ENCODE peak calls at places on chromosomes 5 and 9, in ten cellular contexts. One of them, this sample, is unnamed.

GRCh38 chr5:122846051-122846567 is 696 bp downstream of the SNX24 start:
- DNase-seq in nephron progenitor cell: peak
- DNase-seq in activated CD8-positive, alpha-beta memory T cell treated with anti-CD3 and anti-CD28 coated beads for 48 hours: no peak
- DNase-seq in fibroblast of pulmonary artery: peak
- DNase-seq in OCI-LY7: no peak
- DNase-seq in NCI-H1694: no peak
- DNase-seq in T-helper 2 cell treated with Interferon-gamma antibody and Interleukin-4, amounts not matched to agents 5 μg/mL and 100 μg/mL, for 36 hours: no peak
- DNase-seq in astrocyte of the spinal cord: peak
- DNase-seq in HCT116: no peak
- DNase-seq in neural crest cell: no peak
- DNase-seq in this sample: peak

GRCh38 chr9:128091571-128091970 is 23.5 kb downstream of the SLC25A25 start:
- DNase-seq in T-helper 2 cell treated with Interferon-gamma antibody and Interleukin-4, amounts not matched to agents 5 μg/mL and 100 μg/mL, for 36 hours: no peak
- DNase-seq in OCI-LY7: no peak
- DNase-seq in HCT116: no peak
- DNase-seq in nephron progenitor cell: no peak
- DNase-seq in fibroblast of pulmonary artery: no peak
- DNase-seq in astrocyte of the spinal cord: no peak
- DNase-seq in NCI-H1694: no peak
- DNase-seq in neural crest cell: no peak
- DNase-seq in activated CD8-positive, alpha-beta memory T cell treated with anti-CD3 and anti-CD28 coated beads for 48 hours: no peak
- DNase-seq in this sample: no peak

GRCh38 chr9:93164085-93164484 is 19.9 kb upstream of the WNK2 start:
- DNase-seq in HCT116: no peak
- DNase-seq in activated CD8-positive, alpha-beta memory T cell treated with anti-CD3 and anti-CD28 coated beads for 48 hours: no peak
- DNase-seq in astrocyte of the spinal cord: no peak
- DNase-seq in OCI-LY7: no peak
- DNase-seq in T-helper 2 cell treated with Interferon-gamma antibody and Interleukin-4, amounts not matched to agents 5 μg/mL and 100 μg/mL, for 36 hours: no peak
- DNase-seq in neural crest cell: no peak
- DNase-seq in nephron progenitor cell: no peak
- DNase-seq in NCI-H1694: no peak
- DNase-seq in fibroblast of pulmonary artery: no peak
- DNase-seq in this sample: no peak

GRCh38 chr9:134210908-134211810 is 46.8 kb upstream of the RNU6ATAC start:
- DNase-seq in fibroblast of pulmonary artery: no peak
- DNase-seq in activated CD8-positive, alpha-beta memory T cell treated with anti-CD3 and anti-CD28 coated beads for 48 hours: no peak
- DNase-seq in nephron progenitor cell: no peak
- DNase-seq in HCT116: no peak
- DNase-seq in NCI-H1694: no peak
- DNase-seq in OCI-LY7: no peak
- DNase-seq in T-helper 2 cell treated with Interferon-gamma antibody and Interleukin-4, amounts not matched to agents 5 μg/mL and 100 μg/mL, for 36 hours: no peak
- DNase-seq in neural crest cell: no peak
- DNase-seq in astrocyte of the spinal cord: no peak
- DNase-seq in this sample: no peak

GRCh38 chr9:88772602-88773001 is 218.7 kb upstream of the S1PR3 start:
- DNase-seq in HCT116: no peak
- DNase-seq in activated CD8-positive, alpha-beta memory T cell treated with anti-CD3 and anti-CD28 coated beads for 48 hours: no peak
- DNase-seq in NCI-H1694: no peak
- DNase-seq in T-helper 2 cell treated with Interferon-gamma antibody and Interleukin-4, amounts not matched to agents 5 μg/mL and 100 μg/mL, for 36 hours: no peak
- DNase-seq in nephron progenitor cell: no peak
- DNase-seq in neural crest cell: no peak
- DNase-seq in fibroblast of pulmonary artery: no peak
- DNase-seq in OCI-LY7: no peak
- DNase-seq in astrocyte of the spinal cord: no peak
- DNase-seq in this sample: no peak

GRCh38 chr5:170597109-170597741 is 93.4 kb downstream of the KCNIP1 start:
- DNase-seq in T-helper 2 cell treated with Interferon-gamma antibody and Interleukin-4, amounts not matched to agents 5 μg/mL and 100 μg/mL, for 36 hours: peak
- DNase-seq in activated CD8-positive, alpha-beta memory T cell treated with anti-CD3 and anti-CD28 coated beads for 48 hours: peak
- DNase-seq in NCI-H1694: no peak
- DNase-seq in nephron progenitor cell: no peak
- DNase-seq in neural crest cell: no peak
- DNase-seq in HCT116: no peak
- DNase-seq in OCI-LY7: no peak
- DNase-seq in fibroblast of pulmonary artery: no peak
- DNase-seq in astrocyte of the spinal cord: peak
- DNase-seq in this sample: peak

GRCh38 chr9:71079451-71079850 is 42.0 kb downstream of the TRPM3 start:
- DNase-seq in astrocyte of the spinal cord: peak
- DNase-seq in neural crest cell: no peak
- DNase-seq in fibroblast of pulmonary artery: peak
- DNase-seq in OCI-LY7: no peak
- DNase-seq in T-helper 2 cell treated with Interferon-gamma antibody and Interleukin-4, amounts not matched to agents 5 μg/mL and 100 μg/mL, for 36 hours: no peak
- DNase-seq in NCI-H1694: no peak
- DNase-seq in HCT116: no peak
- DNase-seq in activated CD8-positive, alpha-beta memory T cell treated with anti-CD3 and anti-CD28 coated beads for 48 hours: no peak
- DNase-seq in nephron progenitor cell: no peak
- DNase-seq in this sample: no peak

GRCh38 chr9:134065720-134066419 is 2.0 kb downstream of the BRD3 start:
- DNase-seq in astrocyte of the spinal cord: peak
- DNase-seq in fibroblast of pulmonary artery: peak
- DNase-seq in NCI-H1694: no peak
- DNase-seq in nephron progenitor cell: no peak
- DNase-seq in OCI-LY7: peak
- DNase-seq in T-helper 2 cell treated with Interferon-gamma antibody and Interleukin-4, amounts not matched to agents 5 μg/mL and 100 μg/mL, for 36 hours: peak
- DNase-seq in HCT116: no peak
- DNase-seq in neural crest cell: no peak
- DNase-seq in activated CD8-positive, alpha-beta memory T cell treated with anti-CD3 and anti-CD28 coated beads for 48 hours: peak
- DNase-seq in this sample: peak

GRCh38 chr5:84303315-84303714 is 81.4 kb downstream of the EDIL3 start:
- DNase-seq in astrocyte of the spinal cord: peak
- DNase-seq in OCI-LY7: no peak
- DNase-seq in fibroblast of pulmonary artery: peak
- DNase-seq in T-helper 2 cell treated with Interferon-gamma antibody and Interleukin-4, amounts not matched to agents 5 μg/mL and 100 μg/mL, for 36 hours: no peak
- DNase-seq in NCI-H1694: no peak
- DNase-seq in neural crest cell: no peak
- DNase-seq in nephron progenitor cell: no peak
- DNase-seq in activated CD8-positive, alpha-beta memory T cell treated with anti-CD3 and anti-CD28 coated beads for 48 hours: no peak
- DNase-seq in HCT116: no peak
- DNase-seq in this sample: no peak

GRCh38 chr9:75001719-75002421 is 26.2 kb downstream of the CARNMT1 start:
- DNase-seq in HCT116: peak
- DNase-seq in astrocyte of the spinal cord: peak
- DNase-seq in NCI-H1694: peak
- DNase-seq in nephron progenitor cell: peak
- DNase-seq in fibroblast of pulmonary artery: peak
- DNase-seq in activated CD8-positive, alpha-beta memory T cell treated with anti-CD3 and anti-CD28 coated beads for 48 hours: no peak
- DNase-seq in T-helper 2 cell treated with Interferon-gamma antibody and Interleukin-4, amounts not matched to agents 5 μg/mL and 100 μg/mL, for 36 hours: no peak
- DNase-seq in neural crest cell: no peak
- DNase-seq in OCI-LY7: peak
- DNase-seq in this sample: peak

GRCh38 chr5:113489299-113489698 is 1.0 kb upstream of the MCC start:
- DNase-seq in OCI-LY7: no peak
- DNase-seq in astrocyte of the spinal cord: peak
- DNase-seq in T-helper 2 cell treated with Interferon-gamma antibody and Interleukin-4, amounts not matched to agents 5 μg/mL and 100 μg/mL, for 36 hours: peak
- DNase-seq in activated CD8-positive, alpha-beta memory T cell treated with anti-CD3 and anti-CD28 coated beads for 48 hours: no peak
- DNase-seq in HCT116: peak
- DNase-seq in neural crest cell: no peak
- DNase-seq in fibroblast of pulmonary artery: peak
- DNase-seq in nephron progenitor cell: no peak
- DNase-seq in NCI-H1694: no peak
- DNase-seq in this sample: no peak

GRCh38 chr9:12698293-12698692 is 5.1 kb downstream of the TYRP1 start:
- DNase-seq in neural crest cell: no peak
- DNase-seq in activated CD8-positive, alpha-beta memory T cell treated with anti-CD3 and anti-CD28 coated beads for 48 hours: no peak
- DNase-seq in HCT116: no peak
- DNase-seq in astrocyte of the spinal cord: peak
- DNase-seq in OCI-LY7: no peak
- DNase-seq in T-helper 2 cell treated with Interferon-gamma antibody and Interleukin-4, amounts not matched to agents 5 μg/mL and 100 μg/mL, for 36 hours: no peak
- DNase-seq in nephron progenitor cell: no peak
- DNase-seq in NCI-H1694: no peak
- DNase-seq in fibroblast of pulmonary artery: peak
- DNase-seq in this sample: no peak

GRCh38 chr5:84373506-84373905 is 11.2 kb downstream of the EDIL3 start:
- DNase-seq in HCT116: no peak
- DNase-seq in nephron progenitor cell: no peak
- DNase-seq in activated CD8-positive, alpha-beta memory T cell treated with anti-CD3 and anti-CD28 coated beads for 48 hours: no peak
- DNase-seq in NCI-H1694: no peak
- DNase-seq in neural crest cell: no peak
- DNase-seq in astrocyte of the spinal cord: no peak
- DNase-seq in fibroblast of pulmonary artery: peak
- DNase-seq in OCI-LY7: no peak
- DNase-seq in T-helper 2 cell treated with Interferon-gamma antibody and Interleukin-4, amounts not matched to agents 5 μg/mL and 100 μg/mL, for 36 hours: no peak
- DNase-seq in this sample: no peak

GRCh38 chr5:103117471-103117991 is 2.4 kb downstream of the GIN1 start:
- DNase-seq in nephron progenitor cell: no peak
- DNase-seq in NCI-H1694: no peak
- DNase-seq in neural crest cell: no peak
- DNase-seq in activated CD8-positive, alpha-beta memory T cell treated with anti-CD3 and anti-CD28 coated beads for 48 hours: no peak
- DNase-seq in OCI-LY7: no peak
- DNase-seq in HCT116: no peak
- DNase-seq in fibroblast of pulmonary artery: no peak
- DNase-seq in T-helper 2 cell treated with Interferon-gamma antibody and Interleukin-4, amounts not matched to agents 5 μg/mL and 100 μg/mL, for 36 hours: no peak
- DNase-seq in astrocyte of the spinal cord: no peak
- DNase-seq in this sample: no peak

GRCh38 chr5:95281211-95281610 is 3.7 kb downstream of the MCTP1 start:
- DNase-seq in T-helper 2 cell treated with Interferon-gamma antibody and Interleukin-4, amounts not matched to agents 5 μg/mL and 100 μg/mL, for 36 hours: no peak
- DNase-seq in NCI-H1694: no peak
- DNase-seq in OCI-LY7: no peak
- DNase-seq in nephron progenitor cell: no peak
- DNase-seq in fibroblast of pulmonary artery: no peak
- DNase-seq in neural crest cell: no peak
- DNase-seq in HCT116: peak
- DNase-seq in activated CD8-positive, alpha-beta memory T cell treated with anti-CD3 and anti-CD28 coated beads for 48 hours: no peak
- DNase-seq in astrocyte of the spinal cord: peak
- DNase-seq in this sample: peak

GRCh38 chr5:108521011-108521700 is 139.3 kb upstream of the FBXL17 start:
- DNase-seq in OCI-LY7: peak
- DNase-seq in activated CD8-positive, alpha-beta memory T cell treated with anti-CD3 and anti-CD28 coated beads for 48 hours: no peak
- DNase-seq in astrocyte of the spinal cord: no peak
- DNase-seq in NCI-H1694: no peak
- DNase-seq in HCT116: no peak
- DNase-seq in neural crest cell: no peak
- DNase-seq in T-helper 2 cell treated with Interferon-gamma antibody and Interleukin-4, amounts not matched to agents 5 μg/mL and 100 μg/mL, for 36 hours: no peak
- DNase-seq in nephron progenitor cell: no peak
- DNase-seq in fibroblast of pulmonary artery: no peak
- DNase-seq in this sample: no peak

GRCh38 chr9:84997472-84997871 is 327.9 kb downstream of the NTRK2 start:
- DNase-seq in activated CD8-positive, alpha-beta memory T cell treated with anti-CD3 and anti-CD28 coated beads for 48 hours: no peak
- DNase-seq in fibroblast of pulmonary artery: no peak
- DNase-seq in OCI-LY7: no peak
- DNase-seq in NCI-H1694: no peak
- DNase-seq in nephron progenitor cell: no peak
- DNase-seq in neural crest cell: no peak
- DNase-seq in T-helper 2 cell treated with Interferon-gamma antibody and Interleukin-4, amounts not matched to agents 5 μg/mL and 100 μg/mL, for 36 hours: no peak
- DNase-seq in HCT116: no peak
- DNase-seq in astrocyte of the spinal cord: no peak
- DNase-seq in this sample: no peak

GRCh38 chr5:177984565-177985166 is 11.4 kb downstream of the PROP1 start:
- DNase-seq in activated CD8-positive, alpha-beta memory T cell treated with anti-CD3 and anti-CD28 coated beads for 48 hours: no peak
- DNase-seq in NCI-H1694: no peak
- DNase-seq in neural crest cell: no peak
- DNase-seq in HCT116: no peak
- DNase-seq in astrocyte of the spinal cord: no peak
- DNase-seq in OCI-LY7: no peak
- DNase-seq in T-helper 2 cell treated with Interferon-gamma antibody and Interleukin-4, amounts not matched to agents 5 μg/mL and 100 μg/mL, for 36 hours: no peak
- DNase-seq in fibroblast of pulmonary artery: no peak
- DNase-seq in nephron progenitor cell: no peak
- DNase-seq in this sample: peak

GRCh38 chr9:111815200-111816070 is 20.7 kb upstream of the SHOC1 start:
- DNase-seq in HCT116: no peak
- DNase-seq in OCI-LY7: no peak
- DNase-seq in activated CD8-positive, alpha-beta memory T cell treated with anti-CD3 and anti-CD28 coated beads for 48 hours: no peak
- DNase-seq in T-helper 2 cell treated with Interferon-gamma antibody and Interleukin-4, amounts not matched to agents 5 μg/mL and 100 μg/mL, for 36 hours: no peak
- DNase-seq in neural crest cell: no peak
- DNase-seq in astrocyte of the spinal cord: no peak
- DNase-seq in NCI-H1694: no peak
- DNase-seq in fibroblast of pulmonary artery: no peak
- DNase-seq in nephron progenitor cell: no peak
- DNase-seq in this sample: no peak

GRCh38 chr5:98454904-98455303 is 318.6 kb upstream of the RGMB start:
- DNase-seq in neural crest cell: no peak
- DNase-seq in nephron progenitor cell: no peak
- DNase-seq in fibroblast of pulmonary artery: peak
- DNase-seq in T-helper 2 cell treated with Interferon-gamma antibody and Interleukin-4, amounts not matched to agents 5 μg/mL and 100 μg/mL, for 36 hours: no peak
- DNase-seq in HCT116: peak
- DNase-seq in OCI-LY7: no peak
- DNase-seq in NCI-H1694: no peak
- DNase-seq in astrocyte of the spinal cord: peak
- DNase-seq in activated CD8-positive, alpha-beta memory T cell treated with anti-CD3 and anti-CD28 coated beads for 48 hours: no peak
- DNase-seq in this sample: no peak

GRCh38 chr5:16759147-16759800 is 142.5 kb upstream of the RETREG1 start:
- DNase-seq in NCI-H1694: no peak
- DNase-seq in astrocyte of the spinal cord: peak
- DNase-seq in OCI-LY7: no peak
- DNase-seq in T-helper 2 cell treated with Interferon-gamma antibody and Interleukin-4, amounts not matched to agents 5 μg/mL and 100 μg/mL, for 36 hours: peak
- DNase-seq in activated CD8-positive, alpha-beta memory T cell treated with anti-CD3 and anti-CD28 coated beads for 48 hours: no peak
- DNase-seq in fibroblast of pulmonary artery: peak
- DNase-seq in HCT116: no peak
- DNase-seq in neural crest cell: no peak
- DNase-seq in nephron progenitor cell: peak
- DNase-seq in this sample: no peak

GRCh38 chr5:133365326-133365725 is 247.0 kb downstream of the FSTL4 start:
- DNase-seq in HCT116: no peak
- DNase-seq in nephron progenitor cell: peak
- DNase-seq in neural crest cell: peak
- DNase-seq in NCI-H1694: no peak
- DNase-seq in activated CD8-positive, alpha-beta memory T cell treated with anti-CD3 and anti-CD28 coated beads for 48 hours: no peak
- DNase-seq in OCI-LY7: no peak
- DNase-seq in fibroblast of pulmonary artery: no peak
- DNase-seq in astrocyte of the spinal cord: no peak
- DNase-seq in T-helper 2 cell treated with Interferon-gamma antibody and Interleukin-4, amounts not matched to agents 5 μg/mL and 100 μg/mL, for 36 hours: no peak
- DNase-seq in this sample: peak

GRCh38 chr5:80054682-80055081 is 19.5 kb downstream of the THBS4 start:
- DNase-seq in activated CD8-positive, alpha-beta memory T cell treated with anti-CD3 and anti-CD28 coated beads for 48 hours: no peak
- DNase-seq in nephron progenitor cell: no peak
- DNase-seq in NCI-H1694: no peak
- DNase-seq in fibroblast of pulmonary artery: no peak
- DNase-seq in HCT116: no peak
- DNase-seq in astrocyte of the spinal cord: no peak
- DNase-seq in T-helper 2 cell treated with Interferon-gamma antibody and Interleukin-4, amounts not matched to agents 5 μg/mL and 100 μg/mL, for 36 hours: no peak
- DNase-seq in neural crest cell: no peak
- DNase-seq in OCI-LY7: no peak
- DNase-seq in this sample: no peak

GRCh38 chr5:56126487-56127179 is 106.5 kb downstream of the ANKRD55 start:
- DNase-seq in activated CD8-positive, alpha-beta memory T cell treated with anti-CD3 and anti-CD28 coated beads for 48 hours: no peak
- DNase-seq in astrocyte of the spinal cord: peak
- DNase-seq in nephron progenitor cell: no peak
- DNase-seq in neural crest cell: no peak
- DNase-seq in HCT116: no peak
- DNase-seq in fibroblast of pulmonary artery: peak
- DNase-seq in T-helper 2 cell treated with Interferon-gamma antibody and Interleukin-4, amounts not matched to agents 5 μg/mL and 100 μg/mL, for 36 hours: no peak
- DNase-seq in NCI-H1694: no peak
- DNase-seq in OCI-LY7: no peak
- DNase-seq in this sample: no peak

GRCh38 chr5:54309237-54309636 is 1.1 kb downstream of the ARL15 start:
- DNase-seq in astrocyte of the spinal cord: peak
- DNase-seq in nephron progenitor cell: no peak
- DNase-seq in OCI-LY7: peak
- DNase-seq in neural crest cell: no peak
- DNase-seq in NCI-H1694: no peak
- DNase-seq in T-helper 2 cell treated with Interferon-gamma antibody and Interleukin-4, amounts not matched to agents 5 μg/mL and 100 μg/mL, for 36 hours: no peak
- DNase-seq in activated CD8-positive, alpha-beta memory T cell treated with anti-CD3 and anti-CD28 coated beads for 48 hours: no peak
- DNase-seq in fibroblast of pulmonary artery: peak
- DNase-seq in HCT116: no peak
- DNase-seq in this sample: peak

This sample was measured in left kidney.